ENCODE peak calls at places on chromosomes 7 and 10, in six cellular contexts. N, A, V, T, U and Q are unnamed samples.

GRCh38 chr7:133709036-133709880 is 417.9 kb upstream of the LRGUK start:
- DNase-seq in N (no peak), A (no peak), V (no peak), T (no peak), U (no peak), Q (no peak)

GRCh38 chr7:127865466-127865865 is 165.8 kb downstream of the LRRC4 start:
- DNase-seq in N (peak), A (no peak), V (no peak), T (peak), U (no peak), Q (no peak)

GRCh38 chr10:101096378-101096777 is 34.6 kb downstream of the KAZALD1 start:
- DNase-seq in N (no peak), A (no peak), V (no peak), T (no peak), U (no peak), Q (no peak)

GRCh38 chr7:123440202-123440601 is 94.2 kb downstream of the IQUB start:
- DNase-seq in N (no peak), A (no peak), V (no peak), T (no peak), U (no peak), Q (no peak)

GRCh38 chr10:117360994-117361667 is 14.1 kb downstream of the PDZD8 start:
- DNase-seq in N (peak), A (no peak), V (no peak), T (peak), U (no peak), Q (no peak)

GRCh38 chr7:102434039-102434481 is 685 bp downstream of the ORAI2 start:
- DNase-seq in N (no peak), A (no peak), V (peak), T (peak), U (no peak), Q (no peak)

GRCh38 chr10:119516381-119517234 is 25.9 kb downstream of the RGS10 start:
- DNase-seq in N (no peak), A (no peak), V (no peak), T (no peak), U (no peak), Q (no peak)

GRCh38 chr10:125162181-125162906 is 2.0 kb upstream of the CTBP2 start:
- DNase-seq in N (no peak), A (no peak), V (no peak), T (no peak), U (no peak), Q (no peak)

GRCh38 chr10:31830887-31831286 is 97.7 kb downstream of the ARHGAP12 start:
- DNase-seq in N (peak), A (no peak), V (no peak), T (peak), U (no peak), Q (no peak)

GRCh38 chr7:6162331-6162620 is 110.1 kb downstream of the CYTH3 start:
- DNase-seq in N (no peak), A (no peak), V (no peak), T (peak), U (peak), Q (no peak)

GRCh38 chr7:38178695-38179344 is 775 bp downstream of the STARD3NL start:
- DNase-seq in N (no peak), A (no peak), V (no peak), T (peak), U (no peak), Q (no peak)

GRCh38 chr7:21996641-21997040 is 50.9 kb upstream of the CDCA7L start:
- DNase-seq in N (no peak), A (no peak), V (no peak), T (peak), U (no peak), Q (no peak)

GRCh38 chr7:130982160-130982638 is 248.2 kb upstream of the KLF14 start:
- DNase-seq in N (no peak), A (no peak), V (peak), T (peak), U (no peak), Q (peak)

GRCh38 chr7:102321351-102322201 is 34.7 kb downstream of the SPDYE6 start:
- DNase-seq in N (no peak), A (no peak), V (no peak), T (peak), U (no peak), Q (no peak)

GRCh38 chr10:131759347-131759746 is 141.5 kb upstream of the PPP2R2D start:
- DNase-seq in N (no peak), A (no peak), V (no peak), T (no peak), U (no peak), Q (no peak)

GRCh38 chr7:124106575-124106974 is 73.7 kb upstream of the TMEM229A start:
- DNase-seq in N (no peak), A (no peak), V (no peak), T (no peak), U (no peak), Q (no peak)

GRCh38 chr10:30732671-30733070 is 103.1 kb upstream of the LYZL2 start:
- DNase-seq in N (no peak), A (no peak), V (no peak), T (no peak), U (no peak), Q (no peak)

GRCh38 chr7:68440870-68441269 is 1157.4 kb upstream of the AUTS2 start:
- DNase-seq in N (no peak), A (no peak), V (no peak), T (no peak), U (no peak), Q (no peak)

GRCh38 chr10:125605167-125605566 is 77.8 kb downstream of the TEX36 start:
- DNase-seq in N (peak), A (no peak), V (no peak), T (peak), U (no peak), Q (peak)

GRCh38 chr10:88657901-88658300 is 6.3 kb upstream of the LIPF start:
- DNase-seq in N (peak), A (no peak), V (no peak), T (no peak), U (no peak), Q (no peak)

GRCh38 chr10:93954726-93955363 is 38.9 kb upstream of the PLCE1 start:
- DNase-seq in N (peak), A (no peak), V (no peak), T (peak), U (no peak), Q (no peak)

GRCh38 chr7:94969434-94970084 is 62.2 kb downstream of the PPP1R9A start:
- DNase-seq in N (no peak), A (no peak), V (no peak), T (no peak), U (no peak), Q (no peak)

GRCh38 chr10:22222236-22223190 is 4.7 kb upstream of the EBLN1 start:
- DNase-seq in N (no peak), A (no peak), V (no peak), T (no peak), U (no peak), Q (no peak)

DNA sequence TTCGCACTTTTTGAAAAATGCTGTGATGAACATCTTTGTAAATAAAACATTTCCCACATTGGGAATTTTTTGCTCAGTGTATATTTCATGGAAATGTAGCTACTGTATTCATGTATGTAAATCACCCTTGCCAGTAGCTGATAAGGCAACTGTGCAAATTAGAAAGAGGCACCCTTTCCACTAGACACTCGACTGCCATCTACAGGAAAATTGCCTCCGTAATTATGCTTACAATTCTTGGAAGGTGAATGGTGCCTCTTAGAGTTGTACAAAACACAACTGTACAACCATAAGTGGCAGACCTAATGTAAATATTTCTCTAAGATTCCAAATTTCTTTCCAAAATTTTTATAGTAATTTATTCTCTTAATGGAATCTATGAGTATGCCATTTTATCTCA is 491.7 kb downstream of the CCSER2 start:
- DNase-seq in N (no peak), A (no peak), V (no peak), T (no peak), U (no peak), Q (no peak)
- TF ChIP-seq CTCF in N (peak), A (no peak), V (no peak), T (no peak), U (no peak), Q (peak)

DNA sequence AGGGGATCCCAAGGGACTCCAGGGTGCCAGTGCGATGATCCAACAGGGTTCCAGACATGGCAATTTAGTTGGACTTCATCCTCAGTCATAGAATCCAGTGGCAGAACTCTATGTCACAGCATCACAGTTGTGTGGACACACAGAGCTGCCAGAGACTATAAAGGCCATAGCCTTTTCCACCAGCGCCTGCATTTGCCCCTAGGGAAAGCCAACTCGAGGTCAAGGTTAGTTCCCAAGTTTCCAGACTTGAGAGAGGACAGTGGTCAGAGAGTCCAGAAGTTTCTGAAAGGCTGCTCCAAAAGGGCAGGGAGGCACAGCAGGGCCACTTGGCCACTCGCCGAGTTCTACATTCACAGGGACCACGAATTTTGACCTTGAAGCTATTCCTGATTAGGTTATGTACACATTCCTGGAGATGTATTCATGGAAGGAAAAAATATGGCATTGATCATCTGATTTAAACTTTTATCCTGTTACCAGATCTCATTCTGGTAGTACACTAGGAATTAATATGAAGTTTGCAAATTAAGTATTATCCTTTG is 170.1 kb downstream of the KCNMA1 start:
- DNase-seq in N (no peak), A (no peak), V (no peak), T (no peak), U (no peak), Q (no peak)
- H3K4me3 ChIP-seq in N (no peak), A (no peak), V (no peak), T (no peak), U (no peak), Q (no peak)

GRCh38 chr7:54858008-54858692 is 99.1 kb upstream of the SEC61G start:
- DNase-seq in N (no peak), A (no peak), V (no peak), T (no peak), U (no peak), Q (no peak)

GRCh38 chr7:54859066-54859465 is 100.1 kb upstream of the SEC61G start:
- DNase-seq in N (no peak), A (no peak), V (no peak), T (peak), U (no peak), Q (no peak)

GRCh38 chr7:54860003-54860775 is 101.2 kb upstream of the SEC61G start:
- DNase-seq in N (peak), A (no peak), V (no peak), T (no peak), U (no peak), Q (no peak)

GRCh38 chr7:54859545-54859944 is 100.5 kb upstream of the SEC61G start:
- DNase-seq in N (no peak), A (no peak), V (no peak), T (no peak), U (no peak), Q (no peak)

DNA sequence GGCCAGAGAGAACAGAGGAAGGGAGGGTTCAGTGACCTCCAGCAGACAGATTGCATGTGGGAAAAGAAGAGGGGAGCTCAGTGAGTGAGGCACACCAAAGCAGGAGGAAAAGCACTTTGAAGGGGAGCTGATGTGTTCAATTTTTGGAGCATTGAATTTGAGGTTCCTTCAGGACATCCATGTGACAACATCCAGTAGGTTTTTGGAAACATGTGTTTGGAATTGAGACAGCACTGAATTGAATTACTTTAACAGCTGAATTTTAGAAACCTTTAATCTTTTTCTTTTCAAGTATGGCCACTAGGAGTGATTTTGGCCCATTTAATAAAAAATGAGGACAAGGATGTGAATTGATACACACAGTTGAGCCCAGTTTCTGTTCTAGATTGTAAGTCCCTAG is 101.8 kb upstream of the SEC61G start:
- DNase-seq in N (no peak), A (no peak), V (no peak), T (no peak), U (no peak), Q (no peak)
- TF ChIP-seq CTCF in N (no peak), A (no peak), V (no peak), T (no peak), U (no peak), Q (no peak)

GRCh38 chr7:126715076-126715475 is 537.7 kb downstream of the GRM8 start:
- DNase-seq in N (no peak), A (no peak), V (no peak), T (no peak), U (no peak), Q (no peak)
- H3K4me3 ChIP-seq in N (no peak), A (no peak), V (no peak), T (no peak), U (no peak), Q (no peak)